ENCODE peak calls at places on chromosomes 13 and 19, in seven cellular contexts. Z is stomach, A is PC-3, P is adrenal gland, R is left lung, F is psoas muscle, S is cardiac muscle cell. U is an unnamed sample. For H3K4me1, the result is how much of the 10 kb centered on the place peaks cover.

GRCh38 chr19:9673912-9674668 is 810 bp downstream of the ZNF562 start:
- DNase-seq in S (no peak), A (peak), Z (no peak), P (no peak), F (no peak), R (no peak), U (no peak)

GRCh38 chr13:50485979-50486935 is 357.2 kb downstream of the DLEU7 start:
- DNase-seq in R (no peak), P (no peak), S (peak), F (no peak), Z (no peak), A (no peak), U (no peak)

GRCh38 chr13:101649490-101650126 is 197.1 kb downstream of the ITGBL1 start:
- DNase-seq in A (peak), R (no peak), F (no peak), S (no peak), P (no peak), Z (no peak), U (no peak)

GRCh38 chr13:110214637-110215036 is 92.3 kb downstream of the COL4A1 start:
- DNase-seq in S (no peak), A (no peak), F (no peak), Z (no peak), P (no peak), R (no peak), U (no peak)

GRCh38 chr19:52231154-52231565 is 38.2 kb upstream of the ZNF766 start:
- DNase-seq in F (no peak), A (peak), P (peak), S (no peak), R (no peak), Z (no peak), U (no peak)

GRCh38 chr19:13160557-13160956 is 10.3 kb downstream of the IER2 start:
- DNase-seq in A (peak), F (no peak), P (peak), R (no peak), S (no peak), Z (no peak), U (no peak)

GRCh38 chr13:24076124-24076523 is 84.4 kb upstream of the SPATA13 start:
- DNase-seq in S (no peak), P (no peak), A (peak), R (no peak), Z (peak), F (no peak), U (no peak)

GRCh38 chr13:82088781-82089180 is 1747.9 kb upstream of the SPRY2 start:
- DNase-seq in R (no peak), F (no peak), A (no peak), Z (no peak), S (no peak), P (no peak), U (no peak)

GRCh38 chr19:5292453-5292842 is 48.2 kb downstream of the PTPRS start:
- DNase-seq in R (no peak), F (no peak), A (peak), P (no peak), S (no peak), Z (peak), U (no peak)

GRCh38 chr19:47428177-47428894 is 9.0 kb upstream of the MEIS3 start:
- DNase-seq in Z (peak), P (peak), A (peak), R (no peak), F (peak), S (peak), U (peak)

GRCh38 chr13:20390526-20391175 is 135.0 kb downstream of the CRYL1 start:
- DNase-seq in F (no peak), S (no peak), Z (no peak), A (no peak), R (no peak), P (no peak), U (no peak)

GRCh38 chr13:75452564-75452963 is 29.4 kb downstream of the TBC1D4 start:
- DNase-seq in A (no peak), F (no peak), Z (no peak), S (no peak), P (no peak), R (no peak), U (no peak)

GRCh38 chr19:2887391-2887914 is 13.3 kb upstream of the ZNF57 start:
- DNase-seq in R (no peak), A (peak), F (no peak), S (peak), Z (no peak), P (no peak), U (peak)

GRCh38 chr13:44710576-44710975 is 134.4 kb upstream of the TSC22D1 start:
- DNase-seq in F (no peak), S (no peak), R (no peak), P (no peak), A (peak), Z (no peak), U (no peak)

GRCh38 chr19:34254552-34255432 is at the start of gene GARRE1:
- DNase-seq in R (peak), P (no peak), S (peak), Z (peak), A (no peak), F (peak), U (peak)

GRCh38 chr13:75760182-75760981 is 124.3 kb downstream of the LMO7 start:
- DNase-seq in S (peak), P (no peak), Z (peak), F (no peak), R (no peak), A (peak), U (no peak)

GRCh38 chr19:47369923-47370625 is 21.0 kb downstream of the DHX34 start:
- DNase-seq in S (no peak), R (peak), F (peak), A (no peak), P (peak), Z (no peak), U (no peak)

GRCh38 chr19:45677351-45678230 is 9.6 kb downstream of the GIPR start:
- DNase-seq in P (peak), F (peak), Z (peak), R (peak), A (peak), S (peak), U (no peak)

GRCh38 chr13:34817246-34817645 is 124.8 kb upstream of the NBEA start:
- DNase-seq in P (no peak), F (no peak), Z (no peak), A (no peak), R (no peak), S (no peak), U (no peak)

GRCh38 chr19:2315818-2316353 is 7.9 kb upstream of the LINGO3 start:
- DNase-seq in P (peak), F (peak), Z (peak), A (peak), R (peak), S (peak), U (no peak)

GRCh38 chr13:24997367-24997967 is 98.5 kb upstream of the PABPC3 start:
- DNase-seq in S (peak), R (no peak), Z (no peak), P (no peak), A (peak), F (no peak), U (no peak)

GRCh38 chr19:35216026-35216832 is 12.3 kb downstream of the FAM187B start:
- DNase-seq in Z (no peak), F (no peak), R (no peak), S (no peak), A (no peak), P (no peak), U (no peak)

GRCh38 chr13:72424059-72424458 is 303.4 kb downstream of the MZT1 start:
- DNase-seq in A (no peak), S (no peak), Z (no peak), F (no peak), R (no peak), P (no peak), U (no peak)

GRCh38 chr19:8057545-8058270 is 5.1 kb downstream of the CCL25 start:
- DNase-seq in A (no peak), F (no peak), R (no peak), Z (no peak), P (no peak), S (no peak), U (no peak)

GRCh38 chr19:57672466-57672865 is 3.7 kb downstream of the ZSCAN4 start:
- DNase-seq in A (no peak), P (no peak), S (no peak), F (no peak), R (no peak), Z (no peak), U (no peak)

GRCh38 chr13:108154421-108154858 is 60.9 kb downstream of the LIG4 start:
- DNase-seq in A (peak), R (no peak), P (no peak), F (no peak), S (peak), Z (peak), U (no peak)

GRCh38 chr19:2469102-2469914 is 6.6 kb upstream of the GADD45B start:
- DNase-seq in P (no peak), Z (no peak), S (no peak), A (peak), R (no peak), F (peak), U (no peak)

GRCh38 chr19:29815231-29815630 is 3.4 kb downstream of the CCNE1 start:
- DNase-seq in A (no peak), P (no peak), S (no peak), F (no peak), R (no peak), Z (no peak), U (no peak)

GRCh38 chr19:5011476-5012238 is 42.7 kb downstream of the KDM4B start:
- DNase-seq in Z (no peak), A (no peak), R (no peak), P (no peak), S (no peak), F (no peak), U (no peak)

GRCh38 chr19:46133101-46133627 is 8.7 kb upstream of the IGFL3 start:
- DNase-seq in F (no peak), R (no peak), A (peak), P (peak), Z (no peak), S (peak), U (peak)

GRCh38 chr13:109007946-109008345 is 378.5 kb downstream of the MYO16 start:
- DNase-seq in S (no peak), R (no peak), P (no peak), Z (no peak), F (no peak), A (no peak), U (no peak)

GRCh38 chr19:18090545-18091216 is 3.9 kb upstream of the IL12RB1 start:
- DNase-seq in A (no peak), S (no peak), R (peak), Z (no peak), F (no peak), P (no peak), U (no peak)

GRCh38 chr13:112637017-112637801 is 49.3 kb upstream of the TUBGCP3 start:
- DNase-seq in Z (no peak), P (no peak), F (no peak), S (no peak), R (no peak), A (no peak), U (no peak)

GRCh38 chr19:10230904-10231623 is at the start of gene S1PR2:
- DNase-seq in S (peak), A (peak), F (peak), R (peak), P (peak), Z (peak), U (peak)

GRCh38 chr13:94400874-94401273 is 78.6 kb downstream of the DCT start:
- DNase-seq in F (no peak), R (no peak), S (no peak), Z (no peak), A (no peak), P (no peak), U (no peak)

DNA sequence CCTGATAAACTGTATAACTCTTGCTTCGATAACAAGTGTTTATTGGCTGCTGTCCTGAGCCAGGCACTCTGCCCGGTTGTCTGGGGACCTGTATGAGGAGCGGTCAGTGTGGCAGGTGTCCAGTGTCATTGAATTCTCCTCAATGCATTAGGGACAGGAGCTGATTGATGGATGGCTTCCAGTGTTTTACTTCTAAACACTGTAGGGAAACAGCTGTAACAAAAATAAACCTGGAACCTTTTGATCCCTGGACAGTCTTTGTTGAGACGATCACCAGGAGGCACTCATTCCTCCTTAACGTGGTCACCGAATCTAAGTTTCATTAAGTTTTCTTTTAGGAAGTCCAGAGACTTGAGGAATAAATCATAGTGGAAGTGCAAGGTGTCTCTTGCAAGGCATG is 17.9 kb downstream of the UBAC2 start:
- DNase-seq in Z (peak), R (no peak), F (peak), S (no peak), P (peak), A (no peak), U (peak)
- H3K4me1 ChIP-seq in Z (half or more), R (under half), F (half or more), S (under half), P (under half), A (under half), U (under half)

DNA sequence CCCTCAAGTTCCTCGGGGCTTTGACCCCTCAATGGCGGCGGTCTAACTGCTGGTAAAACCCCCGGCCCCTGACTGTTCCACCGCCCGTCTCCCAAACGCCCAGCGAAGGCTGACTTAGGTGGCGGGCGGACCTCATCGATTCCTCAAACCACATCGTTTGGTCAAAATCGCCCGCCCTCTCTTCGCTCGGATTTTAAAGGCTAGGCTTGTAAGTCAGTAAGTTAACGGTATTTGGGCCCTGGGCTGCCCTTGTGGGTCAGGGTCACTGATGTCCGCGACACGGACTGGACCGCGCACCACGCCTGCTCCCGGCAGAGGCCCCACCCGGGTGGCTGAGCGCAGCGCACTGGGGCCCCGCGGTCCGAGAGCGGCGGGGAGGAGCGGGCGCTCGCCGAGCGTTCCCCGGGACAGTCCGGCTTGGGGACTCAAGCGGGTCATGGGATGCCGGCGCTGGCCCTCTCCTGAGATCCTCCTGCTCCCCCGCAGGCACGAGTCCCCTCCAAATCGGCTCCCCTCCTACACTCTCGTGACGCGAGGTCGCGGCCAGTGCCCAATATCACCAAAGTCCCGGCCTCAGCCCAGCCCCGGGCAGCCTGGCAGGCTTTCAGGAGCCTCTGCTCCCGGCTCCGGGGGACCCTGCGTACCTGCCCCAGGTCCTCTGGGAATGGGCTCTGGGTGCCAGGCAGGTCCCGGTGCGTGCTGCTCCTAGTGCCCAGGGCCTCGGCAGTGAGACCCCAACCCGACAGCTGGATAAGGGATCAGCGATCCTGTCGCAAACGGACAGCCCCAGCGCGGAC is 990 bp downstream of the FLT1 start:
- DNase-seq in S (peak), R (peak), Z (no peak), F (no peak), P (no peak), A (no peak), U (no peak)
- H3K4me3 ChIP-seq in S (peak), R (peak), Z (peak), F (peak), P (peak), A (no peak), U (peak)

GRCh38 chr19:39940221-39940833 is 5.9 kb upstream of the FCGBP start:
- DNase-seq in P (no peak), A (no peak), F (no peak), Z (no peak), R (no peak), S (no peak), U (no peak)
- H3K4me1 ChIP-seq in P (under half), A (under half), F (under half), Z (half or more), R (under half), S (under half), U (under half)

GRCh38 chr13:80083516-80084085 is 257.3 kb downstream of the SPRY2 start:
- DNase-seq in F (no peak), A (no peak), R (no peak), S (no peak), P (no peak), Z (no peak), U (no peak)
- H3K4me3 ChIP-seq in F (peak), A (no peak), R (no peak), S (no peak), P (peak), Z (no peak), U (no peak)

GRCh38 chr19:55116232-55117062 is 990 bp downstream of the PPP1R12C start:
- DNase-seq in F (peak), A (peak), Z (peak), R (peak), P (peak), S (no peak), U (peak)
- H3K4me1 ChIP-seq in F (under half), A (under half), Z (half or more), R (under half), P (under half), S (under half), U (under half)

DNA sequence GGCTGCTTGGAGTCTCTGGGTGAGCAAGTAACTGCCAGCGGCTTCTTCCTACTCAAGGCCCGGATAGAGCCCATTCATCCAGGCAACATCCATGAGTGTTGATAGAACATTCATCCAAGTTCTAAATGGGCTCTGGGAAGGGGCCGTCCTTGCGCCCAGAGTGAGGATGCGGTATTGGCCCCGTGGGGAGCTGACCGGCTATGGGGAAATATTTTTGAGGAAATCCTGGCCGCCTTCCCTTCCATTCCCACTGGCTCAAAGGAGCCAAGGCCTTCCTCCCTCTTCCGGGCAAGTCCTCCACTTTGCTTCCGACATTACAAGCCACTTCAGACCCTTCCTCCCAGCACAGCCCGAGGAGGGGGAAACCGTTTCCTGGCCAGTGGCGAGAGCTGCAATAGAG is 37.7 kb downstream of the C13orf46 start:
- DNase-seq in F (no peak), S (no peak), A (no peak), R (peak), P (no peak), Z (no peak), U (no peak)
- H3K4me3 ChIP-seq in F (no peak), S (no peak), A (no peak), R (no peak), P (no peak), Z (no peak), U (no peak)

DNA sequence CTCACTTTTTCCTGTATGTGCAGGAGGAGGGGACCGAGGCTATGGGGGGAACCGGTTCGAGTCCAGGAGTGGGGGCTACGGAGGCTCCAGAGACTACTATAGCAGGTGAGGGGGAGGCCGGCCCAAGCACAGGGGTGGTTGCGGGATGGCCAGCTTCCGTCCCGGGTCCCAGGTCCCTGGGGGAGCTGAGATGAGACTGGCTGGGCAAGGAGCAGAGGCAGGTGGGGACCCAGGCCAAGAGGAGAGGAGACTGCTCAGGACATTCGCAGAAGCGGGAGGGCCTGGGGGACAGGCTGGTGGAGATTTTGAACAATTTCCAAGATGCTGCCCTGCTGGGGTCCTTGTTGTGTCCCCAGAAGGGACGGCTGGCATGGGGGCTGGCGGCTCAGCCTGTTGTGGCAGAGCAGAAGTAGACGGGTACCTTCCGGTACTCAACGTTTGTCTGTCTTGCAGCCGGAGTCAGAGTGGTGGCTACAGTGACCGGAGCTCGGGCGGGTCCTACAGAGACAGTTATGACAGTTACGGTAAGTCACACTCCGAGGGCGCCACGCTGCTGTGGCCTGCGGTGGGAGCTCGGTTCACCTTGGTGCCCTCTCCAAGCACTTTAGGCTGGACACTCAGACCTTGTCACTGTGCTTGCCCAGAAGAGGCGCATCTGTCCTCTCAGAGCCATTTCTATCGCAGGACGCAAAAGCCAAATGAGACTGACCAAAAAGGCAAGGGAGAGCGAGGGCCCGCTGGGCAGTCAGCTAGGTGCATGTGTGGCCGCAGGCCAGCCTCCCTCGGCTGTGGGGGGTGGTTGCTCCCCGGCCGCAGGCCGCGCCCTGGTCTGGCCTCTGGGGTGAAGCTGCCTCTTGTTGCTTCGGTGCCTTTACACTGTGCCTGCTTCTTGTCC is 2.6 kb downstream of the CIRBP start:
- DNase-seq in Z (no peak), A (no peak), P (peak), R (no peak), F (peak), S (no peak), U (peak)
- H3K4me1 ChIP-seq in Z (half or more), A (half or more), P (half or more), R (half or more), F (half or more), S (under half), U (under half)

GRCh38 chr13:52156724-52157251 is 2.6 kb downstream of the NEK3 start:
- DNase-seq in Z (no peak), P (no peak), F (no peak), S (no peak), R (no peak), A (no peak), U (no peak)
- H3K4me3 ChIP-seq in Z (no peak), P (no peak), F (no peak), S (no peak), R (no peak), A (no peak), U (no peak)

DNA sequence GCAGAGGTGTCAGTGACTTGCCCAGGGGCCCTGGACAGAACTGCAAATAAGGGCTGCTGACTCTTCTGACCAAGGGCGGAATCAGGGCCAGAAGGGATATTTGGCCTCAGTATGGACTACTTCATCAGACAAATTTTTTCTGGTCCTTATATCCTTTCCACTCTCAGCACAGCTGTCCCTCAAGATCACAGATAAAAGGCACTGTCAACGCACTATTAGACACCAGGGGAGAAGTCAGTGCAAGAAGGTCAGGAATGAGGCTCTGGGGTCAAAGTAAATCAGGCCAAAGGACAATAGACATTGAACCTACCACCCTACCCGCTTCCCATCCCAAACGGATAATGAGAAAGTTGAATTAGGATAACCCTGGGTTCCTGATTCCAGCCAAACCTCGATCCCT is 657.6 kb downstream of the UQCRFS1 start:
- DNase-seq in S (no peak), Z (no peak), R (no peak), A (no peak), P (no peak), F (no peak), U (no peak)
- H3K4me1 ChIP-seq in S (under half), Z (under half), R (under half), A (under half), P (under half), F (under half), U (under half)

GRCh38 chr13:73765651-73766384 is 368.4 kb downstream of the KLF12 start:
- DNase-seq in P (peak), Z (peak), S (peak), A (no peak), R (peak), F (peak), U (peak)
- H3K4me3 ChIP-seq in P (peak), Z (peak), S (no peak), A (no peak), R (no peak), F (peak), U (no peak)